ENCODE peak calls at places on chromosomes 7 and 10, in four cellular contexts. O is WTC11, V is GM12878, X is HepG2. K is an unnamed sample.

GRCh38 chr7:112140600-112140999 is 65.6 kb downstream of the DOCK4 start:
- DNase-seq in O (no peak), V (no peak), X (no peak), K (no peak)

GRCh38 chr7:154503962-154504550 is 451.9 kb downstream of the DPP6 start:
- DNase-seq in O (no peak), V (no peak), X (peak), K (peak)

GRCh38 chr10:29120216-29120615 is 168.7 kb upstream of the LYZL1 start:
- DNase-seq in O (no peak), V (no peak), X (no peak), K (peak)

GRCh38 chr10:73887038-73888015 is 13.0 kb upstream of the CAMK2G start:
- DNase-seq in O (no peak), V (no peak), X (no peak), K (no peak)

GRCh38 chr7:80943342-80943741 is 24.5 kb upstream of the SEMA3C start:
- DNase-seq in O (no peak), V (no peak), X (no peak), K (no peak)

GRCh38 chr10:73785721-73786511 is 510 bp downstream of the ZSWIM8 start:
- DNase-seq in O (peak), V (no peak), X (no peak), K (peak)

GRCh38 chr10:73218466-73219191 is 28.4 kb downstream of the DNAJC9 start:
- DNase-seq in O (no peak), V (no peak), X (peak), K (peak)

GRCh38 chr10:111560042-111560441 is 483.2 kb downstream of the ADRA2A start:
- DNase-seq in O (no peak), V (no peak), X (no peak), K (no peak)

GRCh38 chr7:133945497-133945896 is 181.6 kb upstream of the LRGUK start:
- DNase-seq in O (no peak), V (no peak), X (no peak), K (no peak)

GRCh38 chr7:33591481-33591880 is 313.9 kb upstream of the BMPER start:
- DNase-seq in O (no peak), V (no peak), X (no peak), K (no peak)
- TF ChIP-seq NR2C2 in O (no peak), V (no peak), X (no peak), K (no peak)

GRCh38 chr7:130219871-130220270 is 12.2 kb downstream of the SSMEM1 start:
- DNase-seq in O (no peak), V (no peak), X (no peak), K (no peak)
- TF ChIP-seq NR2C2 in O (no peak), V (no peak), X (no peak), K (no peak)

GRCh38 chr10:59033622-59034021 is 142.8 kb upstream of the PHYHIPL start:
- DNase-seq in O (no peak), V (no peak), X (no peak), K (no peak)
- TF ChIP-seq NR2C2 in O (no peak), V (no peak), X (no peak), K (no peak)

GRCh38 chr10:50988792-50989191 is 85.5 kb upstream of the PRKG1 start:
- DNase-seq in O (no peak), V (no peak), X (no peak), K (no peak)
- TF ChIP-seq NR2C2 in O (no peak), V (no peak), X (no peak), K (no peak)

GRCh38 chr10:132533571-132534260 is 3.9 kb upstream of the INPP5A start:
- DNase-seq in O (peak), V (no peak), X (no peak), K (no peak)

GRCh38 chr10:132535065-132535651 is 2.4 kb upstream of the INPP5A start:
- DNase-seq in O (peak), V (no peak), X (no peak), K (no peak)

GRCh38 chr10:132536241-132536963 is 1.2 kb upstream of the INPP5A start:
- DNase-seq in O (no peak), V (no peak), X (no peak), K (peak)

GRCh38 chr10:132532784-132533560 is 4.6 kb upstream of the INPP5A start:
- DNase-seq in O (no peak), V (no peak), X (no peak), K (no peak)

GRCh38 chr10:132534348-132535064 is 3.1 kb upstream of the INPP5A start:
- DNase-seq in O (no peak), V (no peak), X (no peak), K (no peak)
- TF ChIP-seq NR2C2 in O (no peak), V (no peak), X (no peak), K (no peak)

GRCh38 chr10:25758041-25758457 is 176.0 kb upstream of the MYO3A start:
- DNase-seq in O (peak), V (no peak), X (peak), K (peak)
- TF ChIP-seq NR2C2 in O (no peak), V (no peak), X (no peak), K (no peak)

GRCh38 chr10:64113375-64113774 is 592.2 kb downstream of the REEP3 start:
- DNase-seq in O (no peak), V (no peak), X (no peak), K (no peak)
- TF ChIP-seq NR2C2 in O (no peak), V (no peak), X (no peak), K (no peak)

GRCh38 chr7:44604941-44605340 is 1.5 kb upstream of the OGDH start:
- DNase-seq in O (no peak), V (no peak), X (no peak), K (no peak)

GRCh38 chr7:44608916-44609648 is 2.7 kb downstream of the OGDH start:
- DNase-seq in O (no peak), V (no peak), X (no peak), K (no peak)

GRCh38 chr7:44606341-44607140 is at the start of gene OGDH:
- DNase-seq in O (peak), V (peak), X (peak), K (peak)

GRCh38 chr7:44609829-44610228 is 3.4 kb downstream of the OGDH start:
- DNase-seq in O (no peak), V (no peak), X (no peak), K (no peak)

DNA sequence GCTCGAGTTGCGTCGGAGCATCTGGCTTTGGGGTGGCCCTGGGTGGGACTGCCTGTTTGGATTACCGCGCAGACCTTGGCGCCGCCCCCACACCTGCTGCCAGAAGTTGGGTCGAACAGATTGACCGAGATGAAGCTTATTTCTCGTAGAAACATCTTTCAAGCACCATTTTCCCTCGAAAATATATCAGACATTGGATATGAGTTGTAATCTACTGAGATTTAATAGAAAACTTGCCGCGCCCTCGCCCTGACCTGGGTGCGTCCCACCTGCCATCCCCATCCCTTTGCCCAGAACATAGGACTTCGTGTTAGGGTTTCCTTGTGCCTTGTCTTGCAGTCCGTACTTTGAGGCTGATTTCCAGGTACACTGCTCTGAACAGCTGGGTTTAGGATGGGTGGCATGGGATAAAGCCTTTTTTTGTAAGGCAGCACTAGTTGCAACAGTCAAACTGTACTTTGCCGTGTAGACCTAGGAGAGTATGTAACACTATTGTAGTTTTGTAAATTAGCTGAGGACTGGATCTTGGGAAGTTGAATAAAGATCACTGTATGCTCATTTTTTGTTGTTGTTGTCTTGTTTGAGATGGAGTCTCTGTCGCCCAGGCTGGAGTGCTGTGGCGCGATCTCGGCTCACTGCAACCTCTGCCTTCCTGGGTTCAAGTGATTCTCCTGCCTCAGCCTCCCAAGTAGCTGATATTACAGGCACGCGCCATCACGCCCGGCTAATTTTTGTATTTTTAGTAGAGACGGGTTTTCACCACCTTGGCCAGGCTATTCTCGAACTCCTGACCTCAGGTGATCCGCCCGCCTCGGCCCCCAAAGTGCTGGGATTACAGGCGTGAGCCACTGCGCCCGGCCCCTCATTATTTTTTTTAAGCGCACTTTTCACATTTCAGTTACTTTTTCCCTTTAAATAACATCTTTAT is 978 bp downstream of the OGDH start:
- DNase-seq in O (no peak), V (no peak), X (no peak), K (no peak)
- TF ChIP-seq NR2C2 in O (peak), V (no peak), X (peak), K (no peak)

K was measured in K562.